ENCODE peak calls at places on chromosomes 5 and 9, in seven cellular contexts. O, Y, U, H, D, I and Z are unnamed samples.

GRCh38 chr9:88106492-88106891 is 31.8 kb downstream of the SPATA31C2 start:
- DNase-seq in O (no peak), Y (no peak), U (peak; percentile 47), H (peak; percentile 5), D (no peak), I (peak; percentile 49), Z (no peak)

GRCh38 chr5:126395198-126395597 is 28.0 kb upstream of the GRAMD2B start:
- DNase-seq in O (no peak), Y (no peak), U (no peak), H (no peak), D (no peak), I (no peak), Z (no peak)

GRCh38 chr9:14127656-14128055 is 186.3 kb downstream of the NFIB start:
- DNase-seq in O (no peak), Y (no peak), U (no peak), H (peak; percentile 21), D (no peak), I (no peak), Z (no peak)

GRCh38 chr5:124154714-124155113 is 591.7 kb downstream of the ZNF608 start:
- DNase-seq in O (no peak), Y (no peak), U (no peak), H (no peak), D (no peak), I (no peak), Z (no peak)

GRCh38 chr9:17057729-17058128 is 77.1 kb upstream of the CNTLN start:
- DNase-seq in O (no peak), Y (no peak), U (no peak), H (no peak), D (peak; percentile 33), I (no peak), Z (no peak)

GRCh38 chr9:132161743-132162187 is at the start of gene NTNG2:
- DNase-seq in O (no peak), Y (no peak), U (no peak), H (peak; percentile 90), D (no peak), I (no peak), Z (no peak)

GRCh38 chr5:177469061-177469628 is 4.3 kb downstream of the DBN1 start:
- DNase-seq in O (no peak), Y (no peak), U (no peak), H (peak; percentile 96), D (no peak), I (no peak), Z (no peak)

GRCh38 chr5:7397005-7397546 is 1.1 kb downstream of the ADCY2 start:
- DNase-seq in O (no peak), Y (no peak), U (no peak), H (peak; percentile 69), D (no peak), I (no peak), Z (no peak)

GRCh38 chr9:121055642-121056143 is 5.6 kb upstream of the C5 start:
- DNase-seq in O (no peak), Y (no peak), U (peak; percentile 81), H (peak; percentile 70), D (peak; percentile 83), I (peak; percentile 44), Z (no peak)

GRCh38 chr9:34089311-34089710 is 37.2 kb downstream of the DCAF12 start:
- DNase-seq in O (no peak), Y (no peak), U (no peak), H (no peak), D (no peak), I (no peak), Z (no peak)

GRCh38 chr5:59565551-59565950 is 328.0 kb downstream of the PDE4D start:
- DNase-seq in O (no peak), Y (no peak), U (no peak), H (no peak), D (no peak), I (no peak), Z (no peak)

GRCh38 chr9:114156311-114156657 is 947 bp downstream of the COL27A1 start:
- DNase-seq in O (no peak), Y (no peak), U (peak; percentile 39), H (peak; percentile 81), D (no peak), I (no peak), Z (no peak)

GRCh38 chr5:95961617-95962474 is at the start of gene ELL2:
- DNase-seq in O (peak; percentile 92), Y (peak; percentile 98), U (peak; percentile 100), H (peak; percentile 97), D (peak; percentile 97), I (peak; percentile 93), Z (peak; percentile 99)
- H3K4me3 ChIP-seq in O (peak within 1 kb of the TSS; percentile 64), Y (peak within 1 kb of the TSS; percentile 97), U (peak within 1 kb of the TSS; percentile 28), H (peak within 1 kb of the TSS; percentile 94), D (peak within 1 kb of the TSS; percentile 99), I (peak within 1 kb of the TSS; percentile 99), Z (peak within 1 kb of the TSS; percentile 97)

GRCh38 chr5:10604975-10605374 is 41.1 kb downstream of the ANKRD33B start:
- DNase-seq in O (no peak), Y (no peak), U (no peak), H (no peak), D (no peak), I (no peak), Z (no peak)

GRCh38 chr5:10611290-10611689 is 47.4 kb downstream of the ANKRD33B start:
- DNase-seq in O (no peak), Y (no peak), U (no peak), H (no peak), D (no peak), I (no peak), Z (no peak)

GRCh38 chr5:10607023-10607665 is 43.3 kb downstream of the ANKRD33B start:
- DNase-seq in O (no peak), Y (peak; percentile 79), U (no peak), H (no peak), D (no peak), I (no peak), Z (peak; percentile 76)

GRCh38 chr5:10610058-10610457 is 46.2 kb downstream of the ANKRD33B start:
- DNase-seq in O (no peak), Y (no peak), U (no peak), H (no peak), D (no peak), I (no peak), Z (no peak)

DNA sequence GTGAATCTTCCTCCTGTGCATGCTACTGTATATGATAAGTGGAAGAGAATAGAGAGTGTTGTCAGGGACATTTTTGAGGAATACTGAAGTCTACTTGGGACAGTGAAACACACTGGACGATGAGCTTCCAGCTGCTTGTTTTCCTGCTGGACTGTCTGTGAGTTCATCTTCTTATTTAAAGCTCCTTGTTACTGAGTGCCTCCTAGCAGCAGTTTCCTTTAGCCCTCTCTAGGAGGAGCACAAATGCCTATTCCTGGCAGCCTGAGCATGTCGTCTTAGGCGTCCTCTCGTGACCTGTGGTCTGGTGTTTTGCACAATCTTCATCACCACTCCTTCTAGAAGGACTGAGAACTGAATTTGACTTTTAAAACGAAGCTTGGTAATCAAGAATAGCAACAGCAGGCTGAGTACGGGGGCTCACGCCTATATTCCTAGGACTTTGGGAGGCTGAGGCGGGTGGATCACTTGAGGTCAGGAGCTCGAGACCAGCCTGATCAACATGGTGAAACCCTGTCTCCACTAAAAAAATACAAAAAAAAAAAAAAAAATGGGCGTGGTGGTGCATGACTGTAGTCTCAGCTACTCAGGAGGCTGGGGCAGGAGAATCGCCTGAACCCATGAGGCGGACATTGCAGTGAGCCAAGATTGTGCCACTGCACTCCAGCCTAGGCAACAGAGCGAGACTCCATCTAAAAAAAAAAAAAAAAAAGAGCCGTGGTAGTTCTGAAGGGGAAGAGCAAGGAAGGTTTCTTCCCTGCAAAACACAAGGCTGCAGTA is 44.0 kb downstream of the ANKRD33B start:
- DNase-seq in O (no peak), Y (peak; percentile 55), U (peak; percentile 59), H (peak; percentile 75), D (no peak), I (no peak), Z (peak; percentile 74)
- TF ChIP-seq CTCF in O (no peak), Y (no peak), U (no peak), H (peak; percentile 25), D (no peak), I (no peak), Z (peak; percentile 21)

DNA sequence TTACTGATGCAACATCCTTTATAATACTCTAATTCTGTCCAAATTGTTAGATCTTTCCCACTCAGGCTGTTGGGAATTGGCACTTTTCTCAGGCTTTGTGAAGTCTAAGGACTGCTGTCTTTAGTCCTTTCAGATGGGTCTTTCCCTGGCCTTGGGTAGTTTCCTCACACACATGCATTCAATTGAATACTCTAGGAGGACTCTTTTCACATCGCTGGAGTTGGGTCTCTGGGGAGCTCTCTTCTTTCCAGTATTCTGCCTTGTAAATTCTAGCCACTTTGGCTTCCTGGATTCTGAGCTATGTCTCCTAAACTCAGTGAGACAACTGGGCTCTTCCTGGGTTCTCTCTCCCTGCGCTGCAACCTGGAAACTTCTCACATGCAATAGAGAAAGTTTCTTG is 215.5 kb downstream of the SNX18 start:
- DNase-seq in O (no peak), Y (no peak), U (no peak), H (no peak), D (no peak), I (no peak), Z (no peak)
- H3K36me3 ChIP-seq in O (no peaks in the 10 kb centered on the region), Y (no peaks in the 10 kb centered on the region), U (no peaks in the 10 kb centered on the region), H (no peaks in the 10 kb centered on the region), D (no peaks in the 10 kb centered on the region), I (no peaks in the 10 kb centered on the region), Z (no peaks in the 10 kb centered on the region)

DNA sequence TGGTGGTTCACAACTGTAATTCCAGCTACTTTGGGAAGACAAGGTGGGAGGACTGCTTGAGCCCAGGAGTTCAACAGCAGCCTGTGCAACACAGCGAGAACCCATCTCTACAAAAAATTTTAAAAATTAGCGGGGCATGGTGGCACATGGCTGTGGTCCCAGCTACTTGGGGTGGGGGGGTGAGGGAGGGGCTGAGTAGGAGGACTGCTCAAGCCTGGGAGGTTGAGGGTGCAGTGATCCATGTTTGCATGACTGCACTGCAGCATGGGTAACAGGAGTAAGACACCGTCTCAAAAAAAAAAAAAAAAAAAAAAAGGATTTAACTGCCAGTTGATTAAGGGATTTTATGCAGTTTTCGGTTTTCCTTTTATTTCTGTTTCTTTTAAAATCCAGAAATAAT is 65.0 kb downstream of the PTBP3 start:
- DNase-seq in O (no peak), Y (no peak), U (no peak), H (no peak), D (no peak), I (no peak), Z (no peak)
- H3K4me3 ChIP-seq in O (no peak overlapping the region), Y (no peak overlapping the region), U (no peak overlapping the region), H (no peak overlapping the region), D (no peak overlapping the region), I (no peak overlapping the region), Z (no peak overlapping the region)

DNA sequence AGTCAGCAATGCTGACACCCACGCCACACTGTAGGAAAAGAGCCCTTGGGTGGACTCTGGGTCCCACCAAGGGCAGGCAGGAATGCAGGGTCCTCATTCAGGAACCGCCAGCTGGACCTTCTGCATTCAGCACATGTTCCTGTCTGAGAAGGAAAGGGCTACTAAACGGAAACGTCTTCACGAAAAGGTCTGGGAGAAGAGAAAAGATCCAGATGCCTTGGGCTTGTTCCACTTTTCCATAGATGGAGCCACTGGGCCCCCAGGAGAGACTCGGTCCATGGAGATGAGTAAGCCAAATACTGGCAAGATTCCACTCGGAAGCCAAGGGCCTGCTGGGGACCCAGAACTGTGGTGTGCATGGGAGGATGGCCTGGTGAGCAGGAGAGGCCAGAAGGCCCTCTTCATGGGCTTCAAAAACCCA is 38.4 kb downstream of the LHFPL2 start:
- DNase-seq in O (no peak), Y (no peak), U (peak; percentile 44), H (peak; percentile 79), D (no peak), I (no peak), Z (peak; percentile 56)
- TF ChIP-seq CTCF in O (no peak), Y (no peak), U (no peak), H (no peak), D (no peak), I (no peak), Z (no peak)

GRCh38 chr5:152978141-152978835 is 512.2 kb upstream of the GRIA1 start:
- DNase-seq in O (no peak), Y (no peak), U (no peak), H (no peak), D (no peak), I (no peak), Z (no peak)
- H3K36me3 ChIP-seq in O (no peaks in the 10 kb centered on the region), Y (no peaks in the 10 kb centered on the region), U (no peaks in the 10 kb centered on the region), H (no peaks in the 10 kb centered on the region), D (no peaks in the 10 kb centered on the region), I (no peaks in the 10 kb centered on the region), Z (no peaks in the 10 kb centered on the region)